ENCODE peak calls at places on chromosomes 7 and 10, in six cellular contexts. B is GM03348, D is HT1080, L is cardiac muscle cell, E is AG09309, R is GDM1. G is an unnamed sample.

GRCh38 chr7:55526329-55526728 is 46.0 kb downstream of the VOPP1 start:
- DNase-seq in B (no peak), D (no peak), L (no peak), E (no peak), R (no peak), G (no peak)

GRCh38 chr7:25716421-25716820 is 435.6 kb upstream of the NFE2L3 start:
- DNase-seq in B (no peak), D (peak; percentile 73), L (peak; percentile 18), E (no peak), R (no peak), G (no peak)

GRCh38 chr7:138752568-138753518 is 45.0 kb upstream of the TMEM213 start:
- DNase-seq in B (no peak), D (peak; percentile 99), L (no peak), E (no peak), R (no peak), G (no peak)

GRCh38 chr10:111079781-111080180 is 3.0 kb downstream of the ADRA2A start:
- DNase-seq in B (no peak), D (no peak), L (peak; percentile 19), E (no peak), R (no peak), G (no peak)

GRCh38 chr7:96648784-96649183 is 60.9 kb downstream of the SEM1 start:
- DNase-seq in B (no peak), D (no peak), L (no peak), E (no peak), R (no peak), G (no peak)

GRCh38 chr7:51123322-51124021 is 193.1 kb downstream of the COBL start:
- DNase-seq in B (peak; percentile 92), D (peak; percentile 96), L (peak; percentile 53), E (peak; percentile 57), R (no peak), G (no peak)

GRCh38 chr10:132984801-132985545 is 42.6 kb upstream of the CFAP46 start:
- DNase-seq in B (no peak), D (no peak), L (no peak), E (no peak), R (no peak), G (no peak)

GRCh38 chr10:119217401-119217800 is 10.0 kb downstream of the GRK5 start:
- DNase-seq in B (no peak), D (no peak), L (no peak), E (no peak), R (no peak), G (no peak)

GRCh38 chr10:89589091-89589725 is 53.8 kb upstream of the SLC16A12 start:
- DNase-seq in B (no peak), D (no peak), L (no peak), E (no peak), R (no peak), G (no peak)

GRCh38 chr7:28957064-28957821 is 887 bp downstream of the TRIL start:
- DNase-seq in B (peak; percentile 10), D (no peak), L (peak; percentile 50), E (no peak), R (no peak), G (peak; percentile 46)

GRCh38 chr7:100435401-100436304 is 644 bp downstream of the PPP1R35 start:
- DNase-seq in B (peak; percentile 52), D (no peak), L (peak; percentile 39), E (no peak), R (no peak), G (no peak)

GRCh38 chr10:36492590-36493510 is 632.5 kb upstream of the ANKRD30A start:
- DNase-seq in B (peak; percentile 53), D (peak; percentile 60), L (peak; percentile 22), E (peak; percentile 24), R (no peak), G (no peak)

GRCh38 chr10:131202964-131203363 is 108.6 kb downstream of the TCERG1L start:
- DNase-seq in B (no peak), D (no peak), L (no peak), E (no peak), R (no peak), G (no peak)

GRCh38 chr10:22712959-22713852 is 1.2 kb downstream of the PIP4K2A start:
- DNase-seq in B (peak; percentile 47), D (peak; percentile 31), L (peak; percentile 31), E (no peak), R (no peak), G (peak; percentile 6)

GRCh38 chr10:100025528-100026070 is 15.9 kb upstream of the DNMBP start:
- DNase-seq in B (no peak), D (no peak), L (no peak), E (no peak), R (no peak), G (no peak)

GRCh38 chr10:80658068-80658467 is 120.4 kb downstream of the SH2D4B start:
- DNase-seq in B (no peak), D (no peak), L (no peak), E (no peak), R (no peak), G (no peak)

GRCh38 chr7:155731375-155731774 is 80.9 kb downstream of the SHH start:
- DNase-seq in B (no peak), D (no peak), L (peak; percentile 8), E (no peak), R (no peak), G (no peak)

GRCh38 chr10:36280396-36280795 is 638.3 kb upstream of the FZD8 start:
- DNase-seq in B (peak; percentile 33), D (peak; percentile 15), L (peak; percentile 22), E (no peak), R (no peak), G (no peak)

GRCh38 chr7:132817844-132818427 is 241.7 kb upstream of the PLXNA4 start:
- DNase-seq in B (peak; percentile 35), D (no peak), L (no peak), E (no peak), R (no peak), G (no peak)

GRCh38 chr10:132983250-132984007 is 41.1 kb upstream of the CFAP46 start:
- DNase-seq in B (no peak), D (no peak), L (no peak), E (no peak), R (no peak), G (no peak)

GRCh38 chr10:73768881-73769280 is 13.0 kb upstream of the CHCHD1 start:
- DNase-seq in B (no peak), D (no peak), L (no peak), E (no peak), R (no peak), G (no peak)

GRCh38 chr10:109877546-109877945 is 45.8 kb downstream of the XPNPEP1 start:
- DNase-seq in B (no peak), D (no peak), L (no peak), E (no peak), R (no peak), G (no peak)

GRCh38 chr7:99112097-99112496 is 31.8 kb downstream of the SMURF1 start:
- DNase-seq in B (no peak), D (no peak), L (no peak), E (no peak), R (no peak), G (no peak)

GRCh38 chr10:53606951-53607350 is 834.4 kb upstream of the MBL2 start:
- DNase-seq in B (no peak), D (peak; percentile 7), L (no peak), E (no peak), R (no peak), G (no peak)

GRCh38 chr7:5441840-5442513 is 18.3 kb upstream of the TNRC18 start:
- DNase-seq in B (no peak), D (no peak), L (no peak), E (no peak), R (peak; percentile 27), G (no peak)

GRCh38 chr10:89352039-89352597 is 24.3 kb downstream of the IFIT3 start:
- DNase-seq in B (peak; percentile 81), D (peak; percentile 88), L (peak; percentile 97), E (peak; percentile 94), R (no peak), G (no peak)

GRCh38 chr10:113226404-113226803 is 276.4 kb downstream of the TCF7L2 start:
- DNase-seq in B (no peak), D (no peak), L (no peak), E (no peak), R (no peak), G (no peak)

G was measured in neural crest cell.